ENCODE peak calls at places on chromosomes 4 and X, in four cellular contexts. F, O, D and T are unnamed samples.

GRCh38 chr4:114879916-114880315 is 233.5 kb downstream of the NDST4 start:
- DNase-seq in O (no peak), D (no peak), F (no peak), T (no peak)

GRCh38 chr4:91567594-91567993 is 736.2 kb upstream of the GRID2 start:
- DNase-seq in F (no peak), O (no peak), D (no peak), T (no peak)

GRCh38 chr4:121817006-121817405 is 6.7 kb downstream of the CCNA2 start:
- DNase-seq in F (no peak), D (no peak), O (no peak), T (no peak)

GRCh38 chr4:151356510-151356909 is 31.1 kb upstream of the SH3D19 start:
- DNase-seq in D (no peak), O (peak), F (peak), T (no peak)

GRCh38 chrX:97027384-97027922 is 143.7 kb downstream of the RPA4 start:
- DNase-seq in F (no peak), O (no peak), D (no peak), T (no peak)

GRCh38 chrX:24999501-24999900 is 16.3 kb downstream of the ARX start:
- DNase-seq in D (no peak), F (no peak), O (no peak), T (no peak)

GRCh38 chrX:85429066-85429465 is 49.6 kb upstream of the POF1B start:
- DNase-seq in O (no peak), D (no peak), F (no peak), T (no peak)

GRCh38 chrX:27336466-27337091 is 126.6 kb downstream of the PPP4R3C start:
- DNase-seq in O (no peak), F (peak), D (peak), T (no peak)

GRCh38 chr4:166735553-166735952 is 498.7 kb downstream of the SPOCK3 start:
- DNase-seq in O (no peak), F (no peak), D (no peak), T (no peak)

GRCh38 chr4:112881842-112882241 is 167.6 kb upstream of the ANK2 start:
- DNase-seq in O (no peak), D (no peak), F (no peak), T (no peak)

GRCh38 chrX:85964744-85965143 is 82.6 kb downstream of the CHM start:
- DNase-seq in F (no peak), O (no peak), D (no peak), T (no peak)

GRCh38 chrX:29662759-29663503 is 552.4 kb upstream of the MAGEB2 start:
- DNase-seq in F (peak), D (no peak), O (peak), T (no peak)

GRCh38 chr4:3847211-3847940 is 81.2 kb downstream of the ADRA2C start:
- DNase-seq in D (no peak), O (no peak), F (no peak), T (no peak)
- H3K27ac ChIP-seq in D (no peak), O (no peak), F (no peak), T (no peak)

GRCh38 chr4:56434599-56435000 is 815 bp downstream of the PPAT start:
- DNase-seq in O (no peak), D (peak), F (no peak), T (no peak)
- H3K27ac ChIP-seq in O (peak), D (peak), F (peak), T (peak)

GRCh38 chr4:40200881-40201797 is 4.3 kb downstream of the RHOH start:
- DNase-seq in O (no peak), F (no peak), D (no peak), T (no peak)
- H3K27ac ChIP-seq in O (no peak), F (peak), D (peak), T (no peak)

GRCh38 chr4:2848449-2848848 is 4.8 kb downstream of the ADD1 start:
- DNase-seq in F (no peak), O (no peak), D (no peak), T (no peak)

GRCh38 chr4:2847297-2847871 is 3.7 kb downstream of the ADD1 start:
- DNase-seq in D (no peak), F (no peak), O (no peak), T (no peak)

GRCh38 chr4:2850966-2851782 is 7.5 kb downstream of the ADD1 start:
- DNase-seq in F (no peak), D (no peak), O (no peak), T (no peak)

GRCh38 chr4:2852481-2852881 is 8.8 kb downstream of the ADD1 start:
- DNase-seq in D (peak), F (no peak), O (no peak), T (no peak)

GRCh38 chr4:2849267-2850140 is 5.9 kb downstream of the ADD1 start:
- DNase-seq in F (no peak), D (no peak), O (no peak), T (no peak)
- H3K27ac ChIP-seq in F (no peak), D (peak), O (no peak), T (no peak)

GRCh38 chr4:176635372-176636261 is 157.1 kb downstream of the VEGFC start:
- DNase-seq in D (no peak), F (peak), O (peak), T (no peak)
- H3K27ac ChIP-seq in D (no peak), F (no peak), O (peak), T (no peak)